ENCODE peak calls at places on chromosomes 11 and 22, in seven cellular contexts. V, F, Y, E, G, R and U are unnamed samples.

GRCh38 chr22:43171607-43172006 is 15.3 kb downstream of the TTLL12 start:
- DNase-seq in Y (peak), R (no peak), G (no peak), E (no peak), F (no peak), V (no peak), U (no peak)

GRCh38 chr11:3007404-3008010 is 15.4 kb upstream of the NAP1L4 start:
- DNase-seq in E (no peak), R (no peak), V (no peak), G (no peak), F (no peak), Y (no peak), U (no peak)

GRCh38 chr22:44214764-44215163 is 34.0 kb downstream of the PARVG start:
- DNase-seq in R (no peak), F (no peak), E (no peak), G (no peak), Y (no peak), V (no peak), U (no peak)

GRCh38 chr11:68503281-68503687 is 42.7 kb downstream of the PPP6R3 start:
- DNase-seq in F (no peak), E (no peak), G (no peak), V (no peak), R (no peak), Y (no peak), U (no peak)

GRCh38 chr22:26671317-26672059 is 14.1 kb downstream of the MIAT start:
- DNase-seq in V (peak), G (peak), F (no peak), E (no peak), R (no peak), Y (peak), U (no peak)

GRCh38 chr11:17568944-17569343 is 21.9 kb downstream of the OTOG start:
- DNase-seq in Y (no peak), R (no peak), V (no peak), F (no peak), E (no peak), G (no peak), U (no peak)

GRCh38 chr11:35618497-35619029 is 303 bp downstream of the FJX1 start:
- DNase-seq in Y (no peak), E (no peak), F (no peak), R (no peak), G (no peak), V (peak), U (no peak)

GRCh38 chr11:131867457-131868257 is 497.2 kb downstream of the NTM start:
- DNase-seq in R (peak), V (peak), F (peak), E (no peak), G (no peak), Y (peak), U (no peak)

GRCh38 chr11:75858042-75858441 is 43.0 kb downstream of the UVRAG start:
- DNase-seq in R (no peak), Y (no peak), F (no peak), E (no peak), V (no peak), G (no peak), U (no peak)

GRCh38 chr11:13216019-13217006 is 61.3 kb upstream of the BMAL1 start:
- DNase-seq in G (no peak), E (no peak), V (no peak), Y (no peak), R (peak), F (peak), U (no peak)

GRCh38 chr11:72091292-72091691 is 10.6 kb downstream of the LRRC51 start:
- DNase-seq in G (peak), Y (no peak), R (no peak), V (peak), E (peak), F (peak), U (no peak)

GRCh38 chr11:88521354-88522310 is 184.1 kb upstream of the CTSC start:
- DNase-seq in V (no peak), Y (no peak), E (no peak), R (no peak), F (no peak), G (no peak), U (no peak)

GRCh38 chr22:50267591-50268390 is 2.4 kb downstream of the MAPK11 start:
- DNase-seq in Y (no peak), G (peak), V (peak), F (no peak), E (no peak), R (no peak), U (no peak)

GRCh38 chr22:46012182-46012880 is 35.4 kb upstream of the WNT7B start:
- DNase-seq in Y (peak), V (no peak), R (no peak), E (no peak), G (no peak), F (no peak), U (no peak)

GRCh38 chr22:43345761-43346261 is 2.6 kb upstream of the SCUBE1 start:
- DNase-seq in R (no peak), G (no peak), E (no peak), V (no peak), F (no peak), Y (no peak), U (no peak)

GRCh38 chr11:64675417-64676252 is 47.4 kb downstream of the NRXN2 start:
- DNase-seq in Y (no peak), G (no peak), V (peak), F (no peak), R (no peak), E (peak), U (peak)

GRCh38 chr11:114348200-114349191 is 51.8 kb downstream of the C11orf71 start:
- DNase-seq in E (peak), V (peak), G (no peak), R (peak), Y (no peak), F (peak), U (no peak)

GRCh38 chr11:73366265-73366610 is 10.0 kb upstream of the RELT start:
- DNase-seq in E (no peak), F (no peak), V (peak), R (no peak), G (no peak), Y (no peak), U (no peak)

GRCh38 chr22:26894766-26895485 is 237.5 kb downstream of the MIAT start:
- DNase-seq in E (no peak), G (no peak), R (peak), V (no peak), F (peak), Y (no peak), U (peak)

GRCh38 chr11:23473782-23474181 is 613.5 kb upstream of the CCDC179 start:
- DNase-seq in E (no peak), R (no peak), V (no peak), G (no peak), F (no peak), Y (no peak), U (no peak)

GRCh38 chr11:90124371-90124770 is 10.1 kb upstream of the NAALAD2 start:
- DNase-seq in R (no peak), Y (no peak), F (no peak), E (no peak), G (no peak), V (no peak), U (no peak)